ENCODE peak calls at places on chromosomes 1 and 21, in four cellular contexts. Q is cardiac muscle cell, M is Karpas-422, K is MM.1S. A is an unnamed sample.

GRCh38 chr1:172973424-172973823 is 77.3 kb downstream of the TNFSF18 start:
- DNase-seq in M (no peak), K (no peak), Q (no peak), A (no peak)

GRCh38 chr1:220786337-220787068 is at the start of gene MTARC1:
- DNase-seq in M (no peak), K (peak; percentile 66), Q (peak; percentile 90), A (peak; percentile 79)

GRCh38 chr1:191700922-191701321 is 457.3 kb upstream of the RGS18 start:
- DNase-seq in Q (no peak), M (no peak), K (no peak), A (no peak)

GRCh38 chr1:94259635-94260289 is 22.4 kb upstream of the ARHGAP29 start:
- DNase-seq in Q (no peak), K (no peak), M (no peak), A (no peak)

GRCh38 chr1:27741124-27741523 is 15.4 kb downstream of the FAM76A start:
- DNase-seq in M (no peak), K (no peak), Q (no peak), A (no peak)

GRCh38 chr21:25885880-25886279 is 151.1 kb downstream of the GABPA start:
- DNase-seq in K (no peak), M (no peak), Q (no peak), A (no peak)

GRCh38 chr1:119878171-119878570 is 18.1 kb downstream of the ADAM30 start:
- DNase-seq in K (no peak), Q (no peak), M (no peak), A (no peak)

GRCh38 chr1:211912064-211912463 is 81.5 kb upstream of the LPGAT1 start:
- DNase-seq in K (no peak), Q (no peak), M (no peak), A (no peak)

GRCh38 chr1:226002667-226003501 is 3.7 kb upstream of the SDE2 start:
- DNase-seq in K (no peak), Q (peak; percentile 82), M (no peak), A (peak; percentile 86)

GRCh38 chr1:84780000-84780716 is 89.9 kb upstream of the SSX2IP start:
- DNase-seq in M (no peak), K (no peak), Q (no peak), A (no peak)

GRCh38 chr1:173714759-173715537 is at the start of gene KLHL20:
- DNase-seq in M (peak; percentile 97), K (peak; percentile 95), Q (peak; percentile 87), A (peak; percentile 90)

GRCh38 chr1:106366627-106367319 is 689.7 kb upstream of the PRMT6 start:
- DNase-seq in Q (no peak), K (no peak), M (no peak), A (no peak)

GRCh38 chr1:204258213-204259115 is 44.7 kb upstream of the GOLT1A start:
- DNase-seq in K (peak; percentile 46), M (peak; percentile 56), Q (peak; percentile 83), A (peak; percentile 78)

GRCh38 chr21:36929622-36930021 is 36.8 kb downstream of the HLCS start:
- DNase-seq in K (peak; percentile 48), M (no peak), Q (no peak), A (no peak)

GRCh38 chr1:101207891-101208290 is 28.9 kb upstream of the S1PR1 start:
- DNase-seq in Q (no peak), M (no peak), K (no peak), A (no peak)

GRCh38 chr1:230148194-230148581 is 81.2 kb downstream of the GALNT2 start:
- DNase-seq in M (no peak), Q (no peak), K (peak; percentile 31), A (no peak)

GRCh38 chr1:87915771-87916170 is 587.1 kb downstream of the LMO4 start:
- DNase-seq in M (no peak), Q (no peak), K (no peak), A (no peak)

GRCh38 chr1:174768516-174768915 is 231.2 kb upstream of the CACYBP start:
- DNase-seq in K (no peak), Q (no peak), M (no peak), A (no peak)

GRCh38 chr1:67646145-67647035 is 38.6 kb upstream of the GADD45A start:
- DNase-seq in Q (peak; percentile 64), K (no peak), M (no peak), A (peak; percentile 90)

GRCh38 chr1:151273924-151274466 is 8.1 kb upstream of the ZNF687 start:
- DNase-seq in K (no peak), M (no peak), Q (no peak), A (no peak)

GRCh38 chr1:228989992-228990827 is 254.9 kb downstream of the RHOU start:
- DNase-seq in Q (no peak), M (no peak), K (no peak), A (peak; percentile 92)

GRCh38 chr1:41726899-41727748 is 191.6 kb downstream of the HIVEP3 start:
- DNase-seq in M (peak; percentile 95), Q (no peak), K (peak; percentile 96), A (peak; percentile 87)

GRCh38 chr1:15124362-15125100 is 29.0 kb upstream of the TMEM51 start:
- DNase-seq in K (no peak), M (no peak), Q (no peak), A (no peak)

GRCh38 chr1:24742090-24742938 is 2.9 kb upstream of the CLIC4 start:
- DNase-seq in M (no peak), Q (no peak), K (no peak), A (no peak)

GRCh38 chr1:24086466-24086865 is 25.5 kb downstream of the MYOM3 start:
- DNase-seq in M (no peak), K (no peak), Q (no peak), A (no peak)

GRCh38 chr1:87117761-87118160 is 203.3 kb downstream of the HS2ST1 start:
- DNase-seq in K (no peak), Q (no peak), M (no peak), A (no peak)

GRCh38 chr1:58939146-58939545 is 155.3 kb upstream of the JUN start:
- DNase-seq in M (no peak), K (no peak), Q (no peak), A (no peak)

GRCh38 chr21:33662046-33662445 is 19.7 kb downstream of the ITSN1 start:
- DNase-seq in Q (no peak), M (no peak), K (no peak), A (no peak)

GRCh38 chr1:232571523-232571922 is 58.4 kb downstream of the SIPA1L2 start:
- DNase-seq in M (peak; percentile 43), Q (no peak), K (no peak), A (no peak)

GRCh38 chr1:152886758-152887409 is 8.8 kb downstream of the SMCP start:
- DNase-seq in M (no peak), K (no peak), Q (no peak), A (no peak)

GRCh38 chr1:65491472-65491871 is 71.0 kb downstream of the LEPR start:
- DNase-seq in M (no peak), Q (no peak), K (no peak), A (no peak)

GRCh38 chr1:100565533-100565932 is 27.6 kb downstream of the GPR88 start:
- DNase-seq in Q (no peak), M (no peak), K (no peak), A (no peak)

GRCh38 chr1:201895913-201896807 is 7.5 kb downstream of the SHISA4 start:
- DNase-seq in M (peak; percentile 92), Q (peak; percentile 93), K (peak; percentile 91), A (peak; percentile 96)

GRCh38 chr1:223230161-223230881 is 87.3 kb upstream of the TLR5 start:
- DNase-seq in K (no peak), Q (no peak), M (no peak), A (no peak)

GRCh38 chr1:232950197-232950918 is at the start of gene NTPCR:
- DNase-seq in K (peak; percentile 98), Q (peak; percentile 97), M (peak; percentile 98), A (peak; percentile 98)

DNA sequence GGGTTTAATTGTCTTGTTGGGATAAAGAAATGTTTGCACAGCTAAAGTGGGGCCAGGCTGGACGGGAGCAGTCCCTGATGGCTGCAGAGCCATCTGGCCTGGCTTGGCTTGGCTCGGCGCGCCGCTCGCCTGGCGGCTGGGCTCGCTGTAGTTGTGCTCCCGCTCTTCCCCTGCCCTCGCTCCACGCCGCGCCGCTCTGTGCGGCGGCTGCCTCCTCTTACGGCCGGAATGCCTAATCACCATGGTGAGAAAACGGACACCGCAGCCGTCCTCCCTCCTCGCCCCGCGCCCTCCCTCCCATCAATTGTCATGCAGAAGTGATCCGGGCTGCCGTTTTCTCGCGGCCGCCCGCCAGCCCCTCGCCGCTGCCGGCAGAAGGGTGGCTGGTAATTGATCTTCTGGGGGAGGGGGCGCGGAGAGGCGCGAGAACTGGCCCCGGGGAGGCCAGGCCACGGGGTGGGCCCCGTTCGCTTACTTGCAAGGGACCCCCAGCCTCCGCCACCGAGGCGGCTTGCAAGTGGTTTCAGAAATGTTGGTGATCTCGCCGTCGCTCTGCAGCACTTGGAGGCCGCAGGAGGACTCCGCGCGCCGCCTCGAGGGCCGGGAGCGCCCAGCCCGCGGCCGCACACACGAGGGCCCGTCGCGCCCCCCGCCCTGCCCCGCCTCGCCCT is 12.4 kb downstream of the RNF220 start:
- DNase-seq in K (no peak), M (no peak), Q (peak; percentile 78), A (peak; percentile 74)
- H3K27me3 ChIP-seq in K (peaks cover 23% of the 10 kb centered on the region), M (no peaks in the 10 kb centered on the region), Q (peaks cover 67% of the 10 kb centered on the region), A (no peaks in the 10 kb centered on the region)

GRCh38 chr1:184513421-184513820 is 126.6 kb downstream of the C1orf21 start:
- DNase-seq in Q (no peak), M (no peak), K (no peak), A (no peak)

GRCh38 chr1:184512724-184513123 is 125.9 kb downstream of the C1orf21 start:
- DNase-seq in K (no peak), M (no peak), Q (no peak), A (no peak)

GRCh38 chr1:184514447-184514846 is 127.6 kb downstream of the C1orf21 start:
- DNase-seq in Q (no peak), K (no peak), M (no peak), A (no peak)

GRCh38 chr1:184517130-184517529 is 130.3 kb downstream of the C1orf21 start:
- DNase-seq in Q (no peak), M (no peak), K (no peak), A (no peak)

GRCh38 chr1:184513966-184514365 is 127.1 kb downstream of the C1orf21 start:
- DNase-seq in M (no peak), K (no peak), Q (no peak), A (peak; percentile 61)
- H3K27ac ChIP-seq in M (no peak overlapping the region), K (no peak overlapping the region), Q (no peak overlapping the region), A (no peak overlapping the region)

GRCh38 chr21:27366846-27367245 is 400.0 kb upstream of the ADAMTS5 start:
- DNase-seq in Q (no peak), M (no peak), K (no peak), A (no peak)
- H3K9me3 ChIP-seq in Q (no peaks in the 10 kb centered on the region), M (peaks cover 16% of the 10 kb centered on the region), K (no peaks in the 10 kb centered on the region), A (no peaks in the 10 kb centered on the region)

GRCh38 chr1:11880911-11881748 is 22.4 kb upstream of the NPPB start:
- DNase-seq in K (no peak), Q (peak; percentile 85), M (no peak), A (peak; percentile 95)

GRCh38 chr1:11880181-11880575 is 21.4 kb upstream of the NPPB start:
- DNase-seq in M (no peak), K (no peak), Q (no peak), A (no peak)

GRCh38 chr1:11879311-11880180 is 20.8 kb upstream of the NPPB start:
- DNase-seq in M (no peak), Q (no peak), K (no peak), A (no peak)

GRCh38 chr1:11878081-11878890 is 19.5 kb upstream of the NPPB start:
- DNase-seq in K (no peak), Q (no peak), M (no peak), A (peak; percentile 63)

DNA sequence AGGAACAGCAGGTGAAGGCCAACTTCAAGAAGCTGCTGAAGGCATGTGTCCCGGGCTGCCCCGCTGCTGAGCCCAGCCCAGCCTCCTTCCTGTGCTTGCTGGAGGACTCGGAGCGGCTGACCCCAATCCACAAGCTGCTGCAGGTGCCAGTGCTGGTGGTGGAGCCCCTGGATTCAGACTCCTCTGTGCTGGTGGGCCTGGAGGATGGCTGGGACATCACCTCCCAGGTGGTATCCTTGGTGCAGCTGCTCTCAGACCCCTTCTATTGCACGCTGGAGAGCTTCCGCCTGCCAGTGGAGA is 20.1 kb upstream of the NPPB start:
- DNase-seq in K (no peak), M (no peak), Q (no peak), A (no peak)
- H3K27me3 ChIP-seq in K (peaks cover 100% of the 10 kb centered on the region), M (no peaks in the 10 kb centered on the region), Q (no peaks in the 10 kb centered on the region), A (no peaks in the 10 kb centered on the region)

A was measured in right cardiac atrium.